ENCODE peak calls at places on chromosomes 7 and 10, in six cellular contexts. D, Z, Q, P, A and S are unnamed samples.

GRCh38 chr7:102433319-102434038 is at the start of gene ORAI2:
- DNase-seq in D (peak; percentile 82), Z (peak; percentile 51), A (no peak), Q (peak; percentile 82), P (peak; percentile 89), S (peak; percentile 91)

GRCh38 chr10:80137031-80137712 is 4.6 kb downstream of the PLAC9 start:
- DNase-seq in Z (no peak), Q (no peak), D (peak; percentile 76), A (no peak), P (no peak), S (no peak)

GRCh38 chr7:104791065-104791464 is 222.9 kb upstream of the KMT2E start:
- DNase-seq in A (no peak), D (no peak), P (no peak), Q (no peak), Z (peak; percentile 16), S (no peak)

GRCh38 chr7:1697499-1698125 is 27.5 kb downstream of the ELFN1 start:
- DNase-seq in D (no peak), Q (no peak), Z (no peak), P (peak; percentile 17), A (no peak), S (no peak)

GRCh38 chr10:122190553-122190952 is 80.5 kb upstream of the BTBD16 start:
- DNase-seq in Z (no peak), D (no peak), P (no peak), Q (no peak), A (no peak), S (no peak)

GRCh38 chr7:115924398-115924797 is 106.2 kb downstream of the TFEC start:
- DNase-seq in P (no peak), Q (no peak), A (no peak), Z (no peak), D (no peak), S (no peak)

GRCh38 chr10:97474918-97475317 is 23.3 kb downstream of the MMS19 start:
- DNase-seq in A (no peak), D (no peak), Q (no peak), Z (no peak), P (no peak), S (no peak)

GRCh38 chr10:85003083-85003482 is 674.7 kb downstream of the CCSER2 start:
- DNase-seq in Q (no peak), Z (no peak), P (no peak), A (no peak), D (no peak), S (no peak)

GRCh38 chr10:119670717-119671116 is 19.5 kb downstream of the BAG3 start:
- DNase-seq in Z (no peak), D (no peak), A (peak; percentile 37), P (no peak), Q (no peak), S (no peak)

GRCh38 chr10:71772832-71773220 is 494 bp downstream of the VSIR start:
- DNase-seq in P (no peak), Z (no peak), D (no peak), A (no peak), Q (no peak), S (no peak)

GRCh38 chr10:122221958-122222357 is 49.1 kb upstream of the BTBD16 start:
- DNase-seq in Z (no peak), P (no peak), D (no peak), A (no peak), Q (no peak), S (no peak)

GRCh38 chr10:23150081-23150480 is 42.0 kb upstream of the PTF1A start:
- DNase-seq in Q (no peak), A (no peak), Z (no peak), D (no peak), P (no peak), S (no peak)

GRCh38 chr10:42782446-42783180 is at the start of gene BMS1:
- DNase-seq in Q (peak; percentile 90), A (peak; percentile 51), Z (peak; percentile 96), D (peak; percentile 86), P (peak; percentile 90), S (peak; percentile 94)

GRCh38 chr7:111647881-111648280 is 85.6 kb upstream of the IMMP2L start:
- DNase-seq in D (no peak), Q (no peak), A (no peak), P (no peak), Z (no peak), S (no peak)

GRCh38 chr10:34954142-34954541 is 136.0 kb downstream of the CUL2 start:
- DNase-seq in Q (peak; percentile 94), D (no peak), A (no peak), Z (no peak), P (peak; percentile 86), S (peak; percentile 93)

GRCh38 chr10:33109788-33110469 is 151.9 kb upstream of the ITGB1 start:
- DNase-seq in D (no peak), Z (no peak), P (no peak), Q (no peak), A (no peak), S (no peak)

GRCh38 chr7:150377116-150377979 is 1.8 kb upstream of the ZNF775 start:
- DNase-seq in Z (no peak), D (no peak), P (no peak), A (no peak), Q (no peak), S (no peak)

GRCh38 chr10:43316988-43317387 is 50.1 kb upstream of the RASGEF1A start:
- DNase-seq in Z (no peak), A (no peak), P (no peak), D (no peak), Q (no peak), S (no peak)

GRCh38 chr10:93751832-93752231 is 5.9 kb upstream of the LGI1 start:
- DNase-seq in A (no peak), P (no peak), Q (no peak), D (no peak), Z (peak; percentile 45), S (no peak)

GRCh38 chr7:150941983-150942590 is 36.0 kb downstream of the KCNH2 start:
- DNase-seq in A (no peak), Q (no peak), P (no peak), D (peak; percentile 72), Z (no peak), S (no peak)

GRCh38 chr10:63665765-63666164 is 144.6 kb downstream of the REEP3 start:
- DNase-seq in Q (no peak), A (no peak), Z (no peak), P (no peak), D (no peak), S (no peak)

GRCh38 chr10:97332586-97333350 is 1.8 kb downstream of the FRAT2 start:
- DNase-seq in Q (peak; percentile 61), D (no peak), Z (peak; percentile 43), A (peak; percentile 51), P (peak; percentile 71), S (peak; percentile 73)

GRCh38 chr7:100802951-100803350 is 24.4 kb downstream of the EPHB4 start:
- DNase-seq in A (no peak), D (no peak), Q (no peak), P (no peak), Z (no peak), S (no peak)

GRCh38 chr10:108452483-108453060 is 1288.1 kb upstream of the SORCS1 start:
- DNase-seq in A (no peak), P (no peak), Z (no peak), D (no peak), Q (no peak), S (no peak)

GRCh38 chr7:106178593-106179134 is 66.6 kb upstream of the SYPL1 start:
- DNase-seq in P (no peak), Q (peak; percentile 55), Z (peak; percentile 64), D (no peak), A (no peak), S (peak; percentile 21)

GRCh38 chr7:18426564-18427226 is 68.9 kb upstream of the HDAC9 start:
- DNase-seq in A (no peak), P (no peak), D (no peak), Q (no peak), Z (no peak), S (no peak)

DNA sequence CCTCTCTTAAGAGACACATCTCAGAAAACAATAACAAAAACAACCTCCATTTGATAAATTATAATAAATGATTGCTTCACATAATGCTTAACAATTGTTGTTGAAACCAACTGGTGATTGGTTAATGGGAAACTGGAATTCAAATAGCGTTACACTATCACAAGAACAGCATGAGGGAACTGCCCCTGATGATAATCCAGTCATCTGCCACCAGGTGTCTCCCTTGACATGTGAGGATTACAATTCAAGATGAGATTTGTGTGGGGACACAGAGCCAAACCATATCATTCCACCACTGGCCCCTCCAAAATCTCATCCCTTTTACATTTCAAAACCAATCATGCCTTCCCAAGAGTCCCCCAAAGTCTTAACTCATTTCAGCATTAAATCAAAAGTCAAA is 375.9 kb downstream of the BMPER start:
- DNase-seq in D (no peak), A (no peak), P (no peak), Q (no peak), Z (peak; percentile 32), S (no peak)
- TF ChIP-seq CTCF in D (no peak), A (peak; percentile 6), P (no peak), Q (no peak), Z (no peak), S (no peak)

GRCh38 chr10:19918800-19919199 is 102.6 kb downstream of the PLXDC2 start:
- DNase-seq in Q (no peak), D (no peak), Z (no peak), P (no peak), A (no peak), S (no peak)
- H3K4me3 ChIP-seq in Q (no peak overlapping the region), D (no peak overlapping the region), Z (no peak overlapping the region), P (no peak overlapping the region), A (no peak overlapping the region), S (no peak overlapping the region)

GRCh38 chr7:3089493-3089892 is 45.8 kb upstream of the CARD11 start:
- DNase-seq in Z (peak; percentile 51), D (no peak), Q (no peak), A (no peak), P (no peak), S (no peak)
- TF ChIP-seq CTCF in Z (peak; percentile 45), D (peak; percentile 55), Q (peak; percentile 11), A (peak; percentile 35), P (peak; percentile 32), S (peak; percentile 41)

DNA sequence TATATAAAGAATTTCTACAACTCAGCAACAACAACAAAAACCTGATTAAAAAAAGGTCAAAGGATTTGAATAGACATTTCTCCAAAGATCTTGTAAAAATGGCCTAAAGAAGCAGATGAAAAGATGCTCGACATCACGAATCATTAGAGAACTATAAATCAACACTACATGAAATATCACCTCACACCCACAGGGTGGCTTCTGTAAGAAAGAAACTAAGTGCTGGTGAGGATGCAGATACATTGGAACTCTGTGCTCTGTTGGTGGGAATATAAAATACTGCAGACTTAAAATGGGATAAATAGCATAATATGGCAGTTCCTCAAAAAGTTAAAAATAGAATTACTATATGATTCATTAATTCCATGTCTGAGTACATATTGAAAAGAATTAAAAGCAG is 38.3 kb upstream of the CDCA7L start:
- DNase-seq in Z (no peak), D (no peak), P (no peak), Q (no peak), A (no peak), S (no peak)
- H3K4me3 ChIP-seq in Z (no peak overlapping the region), D (no peak overlapping the region), P (no peak overlapping the region), Q (no peak overlapping the region), A (no peak overlapping the region), S (no peak overlapping the region)

GRCh38 chr10:49408437-49409306 is 12.8 kb upstream of the DRGX start:
- DNase-seq in A (no peak), P (no peak), D (no peak), Z (no peak), Q (no peak), S (no peak)
- TF ChIP-seq CTCF in A (no peak), P (no peak), D (peak; percentile 14), Z (no peak), Q (no peak), S (no peak)

GRCh38 chr7:130921391-130922180 is 187.6 kb upstream of the KLF14 start:
- DNase-seq in Q (peak; percentile 64), D (peak; percentile 49), Z (no peak), P (no peak), A (peak; percentile 92), S (peak; percentile 37)
- H3K4me3 ChIP-seq in Q (peak overlapping the region; percentile 9), D (peak overlapping the region; percentile 57), Z (peak overlapping the region; percentile 3), P (peak overlapping the region; percentile 4), A (peak overlapping the region; percentile 15), S (peak overlapping the region; percentile 16)